ENCODE peak calls at places on chromosomes 13 and 19, in four cellular contexts. I, L, S and K are unnamed samples.

GRCh38 chr13:104592545-104593250 is 1526.5 kb upstream of the SLC10A2 start:
- DNase-seq in L (no peak), I (no peak), S (no peak), K (no peak)

GRCh38 chr19:19554074-19555023 is 16.3 kb downstream of the CILP2 start:
- DNase-seq in S (peak), L (no peak), I (peak), K (no peak)

GRCh38 chr13:95292622-95293021 is 8.6 kb downstream of the ABCC4 start:
- DNase-seq in L (no peak), I (no peak), S (no peak), K (no peak)

GRCh38 chr13:91328726-91329125 is 18.8 kb upstream of the MIR17HG start:
- DNase-seq in L (no peak), S (no peak), I (no peak), K (no peak)

GRCh38 chr19:46646402-46646801 is 10.4 kb upstream of the GNG8 start:
- DNase-seq in S (no peak), L (no peak), I (no peak), K (no peak)

GRCh38 chr13:102702965-102703720 is 8.3 kb upstream of the METTL21C start:
- DNase-seq in L (no peak), I (no peak), S (no peak), K (no peak)

GRCh38 chr13:110877737-110878136 is 37.1 kb downstream of the ANKRD10 start:
- DNase-seq in I (peak), S (no peak), L (no peak), K (no peak)

GRCh38 chr13:95641961-95642621 is 2.4 kb downstream of the DZIP1 start:
- DNase-seq in I (peak), S (no peak), L (peak), K (no peak)

GRCh38 chr13:39577833-39578232 is 25.2 kb downstream of the LHFPL6 start:
- DNase-seq in I (no peak), L (no peak), S (no peak), K (no peak)

GRCh38 chr19:47405854-47406417 is 13.4 kb downstream of the MEIS3 start:
- DNase-seq in L (no peak), S (no peak), I (no peak), K (no peak)

GRCh38 chr19:10292206-10292788 is 2.5 kb downstream of the ICAM5 start:
- DNase-seq in L (peak), S (peak), I (peak), K (no peak)

GRCh38 chr13:98897706-98898105 is 80.2 kb downstream of the DOCK9 start:
- DNase-seq in S (no peak), I (no peak), L (no peak), K (no peak)

GRCh38 chr13:98893361-98893760 is 84.5 kb downstream of the DOCK9 start:
- DNase-seq in S (no peak), I (no peak), L (no peak), K (no peak)

GRCh38 chr13:98900442-98900841 is 77.4 kb downstream of the DOCK9 start:
- DNase-seq in L (no peak), S (no peak), I (no peak), K (no peak)

GRCh38 chr13:98896083-98896867 is 81.6 kb downstream of the DOCK9 start:
- DNase-seq in L (no peak), S (no peak), I (no peak), K (no peak)

DNA sequence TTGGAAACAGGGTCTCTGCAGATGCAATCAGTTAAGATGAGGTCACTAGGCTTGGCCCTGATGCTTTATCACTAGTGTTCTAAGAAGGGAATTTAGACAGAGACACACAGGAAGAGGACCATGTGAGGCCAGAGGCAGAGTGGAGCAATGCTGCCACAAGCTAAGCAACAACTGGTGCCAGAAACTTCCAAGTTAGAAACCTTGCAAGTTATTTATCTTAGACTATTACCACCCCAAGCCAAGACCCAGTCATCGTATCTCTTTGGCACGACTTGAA is 81.1 kb downstream of the DOCK9 start:
- DNase-seq in I (no peak), S (no peak), L (no peak), K (no peak)
- TF ChIP-seq CTCF in I (no peak), S (no peak), L (no peak), K (no peak)

GRCh38 chr13:26810095-26810494 is 49.5 kb upstream of the GPR12 start:
- DNase-seq in L (no peak), S (no peak), I (no peak), K (no peak)

GRCh38 chr13:26811636-26812035 is 51.0 kb upstream of the GPR12 start:
- DNase-seq in I (no peak), L (no peak), S (no peak), K (no peak)

DNA sequence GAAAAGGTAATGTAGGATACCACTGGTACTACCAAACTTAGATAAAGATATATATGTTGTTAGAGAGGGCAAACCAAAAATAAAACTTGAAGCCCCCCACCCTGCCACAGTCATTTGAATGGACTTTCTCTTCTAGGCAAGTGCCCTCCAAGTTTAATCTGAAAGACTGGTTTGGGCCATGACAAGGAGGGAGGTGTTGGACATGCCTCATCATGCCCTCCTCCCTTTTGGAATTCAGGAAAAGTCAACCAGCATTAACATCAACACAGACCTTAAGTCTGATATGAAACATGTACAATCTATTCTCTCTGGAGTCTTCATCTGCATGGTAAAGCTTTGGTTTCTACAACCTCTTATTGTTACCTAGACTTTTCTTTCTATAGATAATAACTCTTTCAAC is 46.3 kb upstream of the GPR12 start:
- DNase-seq in S (no peak), I (no peak), L (no peak), K (no peak)
- TF ChIP-seq MAFK in S (no peak), I (no peak), L (no peak), K (no peak)

GRCh38 chr13:32039056-32039455 is 7.5 kb downstream of the FRY start:
- DNase-seq in S (no peak), I (peak), L (no peak), K (no peak)
- TF ChIP-seq MAZ in S (no peak), I (no peak), L (no peak), K (no peak)

GRCh38 chr13:66689037-66689619 is 541.0 kb downstream of the PCDH9 start:
- DNase-seq in I (no peak), L (no peak), S (no peak), K (no peak)

GRCh38 chr13:66691149-66691548 is 539.0 kb downstream of the PCDH9 start:
- DNase-seq in S (no peak), I (no peak), L (no peak), K (no peak)

GRCh38 chr13:66693656-66694055 is 536.5 kb downstream of the PCDH9 start:
- DNase-seq in S (no peak), L (no peak), I (no peak), K (no peak)

DNA sequence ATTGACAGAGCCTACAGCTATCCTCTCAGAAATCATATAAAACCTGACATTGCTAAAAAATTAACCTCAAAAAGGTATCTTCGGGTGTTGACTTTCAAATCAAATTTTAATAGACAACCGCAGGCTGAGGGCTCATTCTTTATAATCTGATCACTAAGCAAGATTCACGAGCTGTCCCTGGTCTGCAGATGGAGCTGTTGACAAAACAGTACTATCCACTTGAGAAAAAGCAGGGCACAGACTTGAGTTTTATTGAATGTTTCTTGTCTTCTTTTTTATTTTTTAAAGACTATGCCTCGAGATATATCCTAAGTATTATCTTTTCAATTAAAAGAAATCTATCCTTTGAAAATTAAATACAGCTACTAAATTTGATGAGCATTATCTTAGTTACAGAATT is 540.5 kb downstream of the PCDH9 start:
- DNase-seq in S (no peak), I (peak), L (no peak), K (no peak)
- TF ChIP-seq CTCF in S (no peak), I (peak), L (no peak), K (peak)

GRCh38 chr19:28874742-28875141 is 338.2 kb downstream of the UQCRFS1 start:
- DNase-seq in S (no peak), L (no peak), I (no peak), K (no peak)
- TF ChIP-seq MAFK in S (no peak), L (no peak), I (no peak), K (no peak)